ENCODE peak calls at places on chromosomes 1 and 21, in six cellular contexts. P is tibial nerve; A is CD8-positive, alpha-beta T cell; Z is HepG2; E is ovary; V is pancreas. S is an unnamed sample. For H3K4me1, the result is how much of the 10 kb centered on the place peaks cover.

GRCh38 chr1:153119491-153119971 is 6.2 kb upstream of the SPRR2F start:
- DNase-seq in P (no peak), A (no peak), Z (no peak), E (no peak), V (peak), S (no peak)

GRCh38 chr1:96520542-96520941 is 201.0 kb upstream of the PTBP2 start:
- DNase-seq in P (no peak), A (no peak), Z (no peak), E (no peak), V (no peak), S (no peak)

GRCh38 chr1:41846595-41846994 is 72.1 kb downstream of the HIVEP3 start:
- DNase-seq in P (no peak), A (no peak), Z (no peak), E (no peak), V (no peak), S (no peak)

GRCh38 chr1:4058122-4058521 is 158.1 kb upstream of the C1orf174 start:
- DNase-seq in P (no peak), A (no peak), Z (no peak), E (no peak), V (no peak), S (no peak)

GRCh38 chr1:25565188-25565591 is 21.8 kb downstream of the LDLRAP1 start:
- DNase-seq in P (no peak), A (peak), Z (no peak), E (no peak), V (no peak), S (no peak)

GRCh38 chr1:45010855-45011811 is at the start of gene HECTD3:
- DNase-seq in P (peak), A (peak), Z (peak), E (peak), V (peak), S (peak)

GRCh38 chr1:224719716-224720115 is 103.6 kb downstream of the CNIH3 start:
- DNase-seq in P (no peak), A (no peak), Z (no peak), E (no peak), V (no peak), S (no peak)

GRCh38 chr1:198117267-198117666 is 39.5 kb upstream of the NEK7 start:
- DNase-seq in P (no peak), A (no peak), Z (no peak), E (no peak), V (no peak), S (no peak)

GRCh38 chr1:48576565-48576964 is 104.6 kb upstream of the SPATA6 start:
- DNase-seq in P (no peak), A (no peak), Z (no peak), E (no peak), V (no peak), S (no peak)

GRCh38 chr1:216518844-216519627 is 95.8 kb upstream of the USH2A start:
- DNase-seq in P (no peak), A (no peak), Z (no peak), E (no peak), V (no peak), S (no peak)

GRCh38 chr1:185474440-185475149 is 157.6 kb upstream of the IVNS1ABP start:
- DNase-seq in P (no peak), A (peak), Z (no peak), E (no peak), V (no peak), S (no peak)

GRCh38 chr1:157284446-157284845 is 146.3 kb upstream of the ETV3 start:
- DNase-seq in P (no peak), A (no peak), Z (no peak), E (no peak), V (no peak), S (no peak)

GRCh38 chr1:235972316-235973090 is 92.4 kb downstream of the NID1 start:
- DNase-seq in P (no peak), A (no peak), Z (no peak), E (no peak), V (no peak), S (no peak)

GRCh38 chr1:40847023-40847740 is 15.0 kb downstream of the CITED4 start:
- DNase-seq in P (no peak), A (no peak), Z (no peak), E (no peak), V (no peak), S (no peak)

GRCh38 chr1:211910136-211910884 is 79.7 kb upstream of the LPGAT1 start:
- DNase-seq in P (no peak), A (no peak), Z (peak), E (no peak), V (no peak), S (no peak)

GRCh38 chr1:47709302-47710074 is 271.6 kb downstream of the FOXD2 start:
- DNase-seq in P (no peak), A (no peak), Z (no peak), E (no peak), V (peak), S (no peak)

GRCh38 chr1:54310439-54311328 is 95.5 kb downstream of the SSBP3 start:
- DNase-seq in P (no peak), A (no peak), Z (peak), E (peak), V (peak), S (no peak)

GRCh38 chr1:34867421-34867820 is 7.9 kb upstream of the SMIM12 start:
- DNase-seq in P (no peak), A (no peak), Z (no peak), E (no peak), V (no peak), S (no peak)

GRCh38 chr1:64664287-64664686 is 80.6 kb upstream of the RAVER2 start:
- DNase-seq in P (no peak), A (no peak), Z (no peak), E (no peak), V (no peak), S (no peak)

GRCh38 chr1:246827396-246827795 is 103.2 kb downstream of the SCCPDH start:
- DNase-seq in P (no peak), A (no peak), Z (peak), E (no peak), V (no peak), S (no peak)

GRCh38 chr1:33350611-33351280 is 29.8 kb upstream of the A3GALT2 start:
- DNase-seq in P (no peak), A (no peak), Z (no peak), E (no peak), V (no peak), S (no peak)

GRCh38 chr1:12204140-12204539 is 25.7 kb upstream of the VPS13D start:
- DNase-seq in P (no peak), A (peak), Z (no peak), E (no peak), V (no peak), S (no peak)

GRCh38 chr1:84936116-84936810 is 43.3 kb upstream of the LPAR3 start:
- DNase-seq in P (no peak), A (no peak), Z (peak), E (peak), V (no peak), S (no peak)

GRCh38 chr1:25030674-25031589 is 100.9 kb upstream of the RUNX3 start:
- DNase-seq in P (no peak), A (peak), Z (no peak), E (no peak), V (no peak), S (no peak)

GRCh38 chr1:164296172-164296571 is 262.8 kb upstream of the PBX1 start:
- DNase-seq in P (no peak), A (no peak), Z (no peak), E (no peak), V (no peak), S (no peak)

GRCh38 chr21:17270234-17270633 is 242.6 kb upstream of the CXADR start:
- DNase-seq in P (peak), A (no peak), Z (peak), E (peak), V (no peak), S (peak)

GRCh38 chr1:88726697-88727096 is 42.6 kb downstream of the PKN2 start:
- DNase-seq in P (no peak), A (no peak), Z (no peak), E (no peak), V (no peak), S (no peak)

GRCh38 chr1:43205671-43206070 is 33.5 kb downstream of the CFAP57 start:
- DNase-seq in P (no peak), A (no peak), Z (no peak), E (no peak), V (no peak), S (no peak)

GRCh38 chr1:55007626-55008025 is 8.9 kb downstream of the BSND start:
- DNase-seq in P (no peak), A (no peak), Z (no peak), E (no peak), V (no peak), S (no peak)

GRCh38 chr1:109197163-109198042 is 16.3 kb upstream of the SARS1 start:
- DNase-seq in P (no peak), A (no peak), Z (peak), E (no peak), V (no peak), S (no peak)

GRCh38 chr21:46557919-46558392 is 46.9 kb downstream of the S100B start:
- DNase-seq in P (no peak), A (no peak), Z (no peak), E (no peak), V (peak), S (no peak)

GRCh38 chr1:175514309-175515001 is 228.9 kb downstream of the TNR start:
- DNase-seq in P (no peak), A (no peak), Z (no peak), E (no peak), V (no peak), S (no peak)

DNA sequence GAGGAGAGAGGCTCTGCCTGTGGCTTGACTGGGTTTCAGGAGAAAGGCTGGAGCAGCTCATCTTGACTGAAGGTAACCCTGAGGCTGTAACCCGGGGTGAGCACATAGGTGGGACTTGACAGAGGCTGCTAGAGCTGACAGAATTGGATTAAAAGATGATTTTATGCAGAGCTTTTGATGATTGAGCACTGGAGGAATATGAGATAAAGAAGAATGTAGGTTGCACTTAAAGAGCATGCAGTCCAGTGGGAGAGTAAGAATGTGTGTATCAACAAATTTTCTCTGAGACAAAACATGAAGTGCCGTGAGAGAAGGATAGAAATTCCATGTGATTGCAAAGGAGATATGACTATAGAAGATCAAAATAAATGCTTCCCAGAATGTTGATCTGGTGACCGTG is 17.4 kb downstream of the LAMC1 start:
- DNase-seq in P (no peak), A (no peak), Z (no peak), E (no peak), V (no peak), S (no peak)
- H3K4me1 ChIP-seq in P (half or more), A (under half), Z (half or more), E (under half), V (under half), S (under half)

DNA sequence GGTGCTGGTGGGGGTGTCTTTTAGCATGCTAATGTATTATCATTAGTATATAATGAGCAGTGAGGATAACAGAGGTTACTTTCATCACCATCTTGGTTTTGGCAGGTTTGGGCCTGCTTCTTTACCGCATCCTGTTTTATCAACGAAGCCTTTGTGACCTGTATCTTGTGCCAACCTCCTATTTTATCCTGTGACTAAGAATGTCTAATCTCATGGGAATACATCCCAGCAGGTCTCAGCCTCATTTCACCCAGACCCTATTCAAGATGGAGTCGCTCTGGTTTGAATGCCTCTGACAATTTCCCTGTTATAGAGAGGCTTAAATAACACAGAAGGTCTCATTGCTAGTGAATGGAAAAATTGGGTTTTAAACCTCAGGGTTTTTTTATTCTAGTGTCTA is 300.8 kb upstream of the PROX1 start:
- DNase-seq in P (no peak), A (no peak), Z (no peak), E (no peak), V (no peak), S (no peak)
- TF ChIP-seq CTCF in P (no peak), A (no peak), Z (no peak), E (no peak), V (no peak), S (no peak)

GRCh38 chr1:75514270-75514669 is 96.6 kb downstream of the SLC44A5 start:
- DNase-seq in P (no peak), A (no peak), Z (no peak), E (no peak), V (no peak), S (no peak)
- H3K4me1 ChIP-seq in P (under half), A (under half), Z (under half), E (under half), V (under half), S (under half)

GRCh38 chr1:101463195-101463594 is 226.4 kb downstream of the S1PR1 start:
- DNase-seq in P (no peak), A (no peak), Z (no peak), E (no peak), V (no peak), S (no peak)

GRCh38 chr1:101460709-101461108 is 223.9 kb downstream of the S1PR1 start:
- DNase-seq in P (no peak), A (no peak), Z (no peak), E (no peak), V (no peak), S (no peak)

DNA sequence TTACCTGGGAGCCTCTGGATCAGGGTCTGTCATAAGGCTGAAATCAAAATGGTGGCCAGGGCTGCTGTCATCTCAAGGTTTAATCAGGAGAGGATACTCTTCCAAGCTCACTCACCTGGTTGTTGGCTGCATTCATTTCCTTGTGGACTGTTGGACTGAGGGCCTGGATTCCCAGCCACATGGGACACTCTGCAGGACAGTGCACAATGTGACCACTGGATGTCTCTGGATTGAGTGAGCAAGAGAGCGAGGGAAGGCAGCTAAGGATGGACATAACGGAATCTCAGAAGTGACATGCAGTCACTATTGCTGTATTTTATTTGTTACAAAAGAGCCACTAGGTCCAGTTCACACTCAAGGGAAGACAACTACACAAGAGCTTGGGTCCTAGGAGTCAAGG is 229.1 kb downstream of the S1PR1 start:
- DNase-seq in P (no peak), A (no peak), Z (peak), E (no peak), V (no peak), S (no peak)
- TF ChIP-seq CTCF in P (no peak), A (no peak), Z (no peak), E (no peak), V (no peak), S (no peak)

DNA sequence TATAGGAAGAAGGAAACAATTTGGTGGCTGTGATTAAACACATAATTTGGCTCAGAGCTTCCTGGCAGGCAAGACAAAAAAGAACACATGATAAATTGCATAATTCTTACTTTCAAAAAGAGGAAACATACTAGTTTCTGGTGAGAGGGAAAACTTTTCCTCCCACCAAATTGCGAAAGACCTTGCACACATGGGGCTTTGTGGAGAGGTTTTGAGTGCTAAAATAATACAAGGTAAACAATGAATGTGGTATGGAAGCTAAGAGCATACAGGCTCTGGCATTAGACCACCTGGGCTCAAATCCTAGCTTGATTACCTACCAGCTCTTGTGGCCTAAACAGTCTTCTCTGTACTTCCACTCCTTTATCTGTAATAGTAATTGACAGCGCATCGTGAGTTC is 140.1 kb upstream of the HOOK1 start:
- DNase-seq in P (no peak), A (no peak), Z (peak), E (peak), V (no peak), S (peak)
- H3K4me1 ChIP-seq in P (half or more), A (under half), Z (half or more), E (under half), V (under half), S (under half)

DNA sequence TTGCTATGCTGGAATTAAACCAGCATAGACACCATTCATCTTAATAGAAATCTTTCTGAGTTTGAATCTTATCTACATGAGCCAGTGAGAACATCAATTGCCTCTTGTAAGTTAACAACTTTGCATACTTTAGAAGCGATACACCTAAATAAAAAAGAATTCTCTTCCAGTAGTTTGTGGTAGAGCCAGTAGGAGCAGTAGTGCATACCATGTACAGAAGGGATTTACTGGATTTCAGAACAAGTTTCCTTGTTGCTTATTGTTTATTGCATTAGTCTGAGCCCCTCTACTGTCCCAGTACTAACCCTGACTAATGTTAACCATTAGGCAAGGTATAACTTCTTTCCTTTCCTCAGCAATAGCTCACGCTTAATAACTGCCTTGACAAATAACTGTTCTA is 313.2 kb downstream of the TGFB2 start:
- DNase-seq in P (no peak), A (no peak), Z (no peak), E (no peak), V (no peak), S (no peak)
- TF ChIP-seq CTCF in P (no peak), A (no peak), Z (no peak), E (no peak), V (no peak), S (no peak)

DNA sequence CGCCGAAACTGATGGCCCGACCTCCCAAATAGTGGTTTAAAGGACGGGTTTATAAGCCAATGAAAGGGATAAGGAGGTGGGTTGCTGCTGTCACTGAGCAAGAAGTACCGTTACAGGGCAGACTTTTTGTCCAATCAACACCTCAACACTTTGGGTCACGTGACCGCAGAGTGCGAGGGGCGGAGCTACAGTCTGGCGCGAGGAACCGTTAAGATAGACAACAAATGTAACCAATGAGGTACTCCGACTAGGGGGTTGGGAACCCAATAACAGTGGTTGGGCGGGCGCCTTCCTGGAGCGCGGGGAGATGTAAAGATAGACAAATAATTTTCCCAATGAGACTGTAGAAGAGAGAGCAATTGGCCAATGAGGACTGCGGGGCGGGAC is at the start of gene RBM15:
- DNase-seq in P (peak), A (peak), Z (peak), E (peak), V (peak), S (peak)
- H3K4me1 ChIP-seq in P (half or more), A (under half), Z (half or more), E (under half), V (under half), S (under half)

DNA sequence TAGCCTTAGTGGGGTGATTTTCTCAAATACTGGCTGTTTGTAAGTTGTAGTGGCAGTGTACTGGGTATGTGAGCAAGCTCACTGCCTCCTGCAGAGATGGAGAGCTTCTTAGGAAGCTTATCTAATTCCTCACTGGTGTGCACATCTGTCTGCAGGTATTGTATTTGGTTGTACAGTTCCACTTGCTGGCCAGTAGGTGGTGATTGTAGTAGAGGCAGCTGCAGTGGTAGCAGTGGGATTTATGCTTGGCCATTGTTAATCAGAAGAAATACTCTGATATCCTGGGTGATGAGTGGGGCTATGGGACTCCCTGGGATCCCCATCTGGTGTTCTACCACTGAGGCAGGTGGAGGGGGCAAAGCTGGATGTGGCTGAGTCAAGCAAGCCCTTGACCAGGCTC is 276.1 kb upstream of the SPAG17 start:
- DNase-seq in P (no peak), A (no peak), Z (peak), E (no peak), V (no peak), S (no peak)
- TF ChIP-seq CTCF in P (no peak), A (no peak), Z (no peak), E (no peak), V (no peak), S (no peak)